ENCODE peak calls at places on chromosomes 16 and 17, in nine cellular contexts. K is H9, Z is AG04450, P is Peyer's patch, U is tibial artery, H is heart right ventricle, X is heart left ventricle, A is prostate gland, O is esophagus squamous epithelium. T is an unnamed sample.

GRCh38 chr17:334974-335481 is 17.6 kb downstream of the RPH3AL start:
- DNase-seq in H (no peak), X (no peak), O (no peak), U (peak; percentile 16), K (peak; percentile 35), Z (no peak), P (peak; percentile 47), A (no peak), T (no peak)

GRCh38 chr17:57102122-57102521 is 17.1 kb downstream of the AKAP1 start:
- DNase-seq in K (no peak), Z (no peak), P (no peak), A (no peak), H (no peak), O (no peak), X (no peak), U (no peak), T (no peak)

GRCh38 chr17:41595585-41595984 is 8.9 kb upstream of the KRT14 start:
- DNase-seq in K (no peak), O (no peak), Z (no peak), A (no peak), H (no peak), P (peak; percentile 15), X (no peak), U (no peak), T (no peak)

GRCh38 chr16:75044800-75045361 is 46.1 kb downstream of the ZNRF1 start:
- DNase-seq in X (peak; percentile 75), O (no peak), A (peak; percentile 14), P (no peak), Z (no peak), H (peak; percentile 22), U (peak; percentile 37), K (no peak), T (no peak)

GRCh38 chr16:56672761-56673536 is 3.3 kb downstream of the MT1H start:
- DNase-seq in X (no peak), Z (no peak), O (no peak), P (no peak), K (no peak), A (no peak), H (no peak), U (no peak), T (no peak)

GRCh38 chr17:76544123-76544915 is 4.5 kb downstream of the PRCD start:
- DNase-seq in Z (no peak), A (no peak), U (no peak), H (peak; percentile 78), X (peak; percentile 54), O (no peak), K (peak; percentile 42), P (peak; percentile 51), T (no peak)

GRCh38 chr17:7523033-7523432 is 25.8 kb upstream of the TNFSF12 start:
- DNase-seq in O (no peak), Z (no peak), P (no peak), K (peak; percentile 93), A (no peak), U (no peak), X (peak; percentile 32), H (no peak), T (no peak)

GRCh38 chr16:535446-536405 is 8.2 kb downstream of the CAPN15 start:
- DNase-seq in O (no peak), K (no peak), P (peak; percentile 94), Z (no peak), U (no peak), A (no peak), X (no peak), H (no peak), T (peak; percentile 87)

GRCh38 chr17:20089795-20090547 is 80.8 kb downstream of the SPECC1 start:
- DNase-seq in P (no peak), O (no peak), X (no peak), U (no peak), A (no peak), Z (no peak), H (no peak), K (no peak), T (no peak)

GRCh38 chr17:7654832-7655540 is 4.3 kb downstream of the ATP1B2 start:
- DNase-seq in X (no peak), Z (no peak), H (no peak), A (no peak), U (no peak), O (no peak), K (peak; percentile 29), P (no peak), T (no peak)

GRCh38 chr16:22071352-22071923 is 20.9 kb upstream of the VWA3A start:
- DNase-seq in U (no peak), A (no peak), Z (no peak), H (no peak), X (no peak), O (no peak), K (no peak), P (no peak), T (no peak)
- H3K27ac ChIP-seq in U (no peak overlapping the region), A (peak overlapping the region; percentile 33), Z (peak overlapping the region; percentile 25), H (no peak overlapping the region), X (no peak overlapping the region), O (peak overlapping the region; percentile 50), K (no peak overlapping the region), P (no peak overlapping the region), T (no peak overlapping the region)

DNA sequence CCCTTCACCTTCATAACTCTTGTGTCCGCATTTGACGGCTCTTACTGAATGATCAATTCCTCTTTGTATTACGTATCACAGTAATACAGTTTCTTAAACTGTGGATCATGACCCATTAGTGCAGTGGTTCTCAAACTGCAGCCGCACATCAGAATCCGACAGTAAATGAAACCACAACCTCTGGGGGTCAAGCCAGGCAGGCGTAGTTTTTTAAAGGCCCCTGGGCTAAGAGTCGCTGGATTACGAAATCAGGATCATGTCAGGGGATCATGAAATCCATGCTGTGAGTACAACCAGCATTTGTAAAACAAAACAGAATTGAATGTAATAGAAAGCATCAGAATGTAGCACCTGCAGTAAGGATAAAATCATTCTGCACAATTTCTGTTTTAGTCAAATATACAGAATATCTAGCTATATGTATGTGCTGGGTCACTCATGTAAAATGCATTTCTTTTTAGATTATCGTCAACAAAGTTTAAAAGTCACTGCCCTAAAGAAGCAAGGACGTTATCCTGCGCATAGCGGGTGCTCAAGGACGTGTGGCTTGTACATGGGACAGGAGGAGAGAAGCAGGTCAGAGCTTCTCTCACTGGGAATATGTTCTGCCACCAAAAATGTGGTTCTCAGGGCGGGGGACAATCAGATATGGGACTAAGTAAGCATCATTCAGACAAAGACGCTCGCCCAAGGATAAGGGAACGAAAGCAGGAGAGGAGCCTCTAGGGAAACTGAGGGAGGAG is 113.1 kb downstream of the ZFHX3 start:
- DNase-seq in O (no peak), Z (no peak), X (no peak), H (no peak), A (no peak), K (no peak), P (no peak), U (no peak), T (no peak)
- H3K27ac ChIP-seq in O (no peak overlapping the region), Z (no peak overlapping the region), X (no peak overlapping the region), H (peak overlapping the region; percentile 45), A (peak overlapping the region; percentile 92), K (no peak overlapping the region), P (no peak overlapping the region), U (peak overlapping the region; percentile 88), T (no peak overlapping the region)

DNA sequence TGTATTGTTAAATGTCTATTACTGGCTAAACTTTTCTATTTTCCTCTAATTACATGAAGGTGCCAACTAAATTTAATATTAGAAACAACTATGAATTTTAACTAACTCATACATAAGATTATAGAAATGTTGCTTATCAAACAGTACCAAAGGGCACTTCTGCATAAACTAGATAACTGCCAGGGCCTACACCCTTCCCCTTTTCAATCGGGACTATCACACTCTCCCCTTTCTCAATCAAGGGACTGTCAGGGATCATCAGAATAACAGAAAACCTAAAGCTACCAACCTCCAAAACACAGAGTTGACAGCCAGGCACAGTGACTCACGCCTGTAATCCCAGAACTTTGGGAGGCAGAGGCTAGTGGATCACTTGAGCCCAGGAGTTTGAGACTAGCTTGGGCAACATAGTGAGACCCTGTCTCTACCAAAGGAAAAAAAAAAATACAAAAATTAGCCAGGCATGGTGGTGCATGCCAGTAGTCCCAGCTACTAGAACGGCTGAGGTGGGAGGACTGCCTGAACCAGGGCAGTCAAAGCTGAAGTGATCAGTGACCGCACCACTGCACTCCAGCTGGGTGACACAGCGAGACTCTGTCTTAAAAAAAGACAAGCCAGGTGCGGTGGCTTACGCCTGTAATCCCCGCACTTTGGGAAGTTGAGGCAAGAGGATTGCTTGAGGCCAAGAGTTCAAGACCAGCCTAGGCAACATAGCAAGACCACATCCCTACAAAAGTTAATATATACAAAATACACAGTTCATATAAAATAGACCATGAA is 3.2 kb upstream of the PHLPP2 start:
- DNase-seq in H (no peak), K (no peak), U (no peak), X (no peak), O (no peak), A (no peak), Z (no peak), P (no peak), T (no peak)
- H3K27ac ChIP-seq in H (no peak overlapping the region), K (no peak overlapping the region), U (peak overlapping the region; percentile 49), X (no peak overlapping the region), O (no peak overlapping the region), A (no peak overlapping the region), Z (no peak overlapping the region), P (peak overlapping the region; percentile 87), T (peak overlapping the region; percentile 69)

GRCh38 chr17:28655160-28655559 is 6.5 kb downstream of the SDF2 start:
- DNase-seq in A (no peak), Z (no peak), K (no peak), X (no peak), U (no peak), P (no peak), H (no peak), O (no peak), T (no peak)
- H3K27ac ChIP-seq in A (no peak overlapping the region), Z (no peak overlapping the region), K (no peak overlapping the region), X (no peak overlapping the region), U (no peak overlapping the region), P (no peak overlapping the region), H (no peak overlapping the region), O (no peak overlapping the region), T (no peak overlapping the region)

DNA sequence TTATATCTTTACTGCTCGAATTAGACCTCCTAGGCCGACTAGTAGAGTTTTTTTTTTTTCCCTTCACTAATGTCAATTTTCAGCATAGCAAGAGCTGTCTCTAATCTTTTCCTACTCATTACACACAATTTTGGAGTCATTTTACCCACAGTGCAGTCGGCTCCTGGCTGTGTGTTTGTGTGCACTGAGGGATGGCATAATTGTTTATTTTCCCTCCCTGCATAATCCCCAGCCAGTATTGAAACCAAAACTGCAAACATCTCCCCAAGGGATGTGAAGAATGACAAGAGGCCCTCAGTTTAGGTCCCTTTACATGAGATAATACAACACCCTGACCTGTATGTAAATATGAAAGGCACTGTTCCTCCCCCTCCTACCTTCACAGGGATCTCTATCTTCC is 169.0 kb downstream of the AATF start:
- DNase-seq in H (no peak), X (no peak), A (no peak), O (no peak), K (no peak), Z (no peak), P (no peak), U (no peak), T (no peak)
- H3K27ac ChIP-seq in H (no peak overlapping the region), X (no peak overlapping the region), A (no peak overlapping the region), O (no peak overlapping the region), K (peak overlapping the region; percentile 21), Z (no peak overlapping the region), P (no peak overlapping the region), U (no peak overlapping the region), T (no peak overlapping the region)

DNA sequence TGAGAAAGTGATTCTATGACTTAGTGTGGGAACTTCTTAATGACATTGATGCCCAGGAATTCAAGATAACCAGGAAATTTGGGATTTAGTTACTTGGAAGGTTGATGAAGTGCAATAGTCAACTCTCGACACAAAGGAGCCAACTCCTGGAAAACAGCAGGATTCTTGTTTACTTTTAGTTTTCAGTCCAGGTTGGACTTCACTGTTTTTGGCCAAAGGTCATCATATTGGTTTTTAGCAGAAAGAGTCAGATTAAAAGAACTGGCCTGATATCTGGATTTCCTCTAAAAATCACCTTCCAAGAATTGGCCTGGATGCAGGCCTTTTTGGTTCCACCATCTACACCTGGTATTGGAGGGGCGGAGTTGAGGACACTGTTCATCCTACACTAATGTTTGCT is 60.1 kb upstream of the SALL1 start:
- DNase-seq in X (no peak), O (no peak), Z (no peak), K (no peak), P (no peak), U (no peak), A (no peak), H (no peak), T (no peak)
- H3K27ac ChIP-seq in X (no peak overlapping the region), O (no peak overlapping the region), Z (no peak overlapping the region), K (no peak overlapping the region), P (no peak overlapping the region), U (no peak overlapping the region), A (no peak overlapping the region), H (no peak overlapping the region), T (no peak overlapping the region)

T was measured in colonic mucosa.